ENCODE peak calls at places on chromosomes 7 and 10, in five cellular contexts. O, M, A, P and U are unnamed samples.

GRCh38 chr7:94129443-94130140 is 125.4 kb upstream of the BET1 start:
- DNase-seq in O (no peak), A (no peak), M (no peak), P (peak), U (no peak)

GRCh38 chr7:100430450-100431285 is 1.0 kb downstream of the MEPCE start:
- DNase-seq in A (no peak), O (peak), M (peak), P (peak), U (no peak)

GRCh38 chr10:34254596-34254995 is 560.5 kb downstream of the PARD3 start:
- DNase-seq in P (peak), A (no peak), M (no peak), O (no peak), U (peak)

GRCh38 chr7:97733276-97734206 is 1.7 kb downstream of the TAC1 start:
- DNase-seq in P (peak), A (no peak), M (peak), O (peak), U (no peak)

GRCh38 chr7:44650772-44651171 is 44.3 kb downstream of the OGDH start:
- DNase-seq in P (no peak), M (peak), A (peak), O (no peak), U (no peak)

GRCh38 chr10:7345717-7346116 is 65.1 kb downstream of the SFMBT2 start:
- DNase-seq in P (no peak), A (no peak), O (no peak), M (no peak), U (no peak)

GRCh38 chr7:83413831-83414230 is 235.1 kb downstream of the SEMA3E start:
- DNase-seq in O (no peak), A (peak), M (no peak), P (no peak), U (no peak)

GRCh38 chr10:72846225-72846624 is 47.3 kb upstream of the OIT3 start:
- DNase-seq in M (no peak), P (peak), O (no peak), A (no peak), U (no peak)

GRCh38 chr10:78746178-78746763 is 322.5 kb upstream of the ZMIZ1 start:
- DNase-seq in A (no peak), M (no peak), O (no peak), P (no peak), U (no peak)

GRCh38 chr10:132961-133898 is 2.0 kb upstream of the ZMYND11 start:
- DNase-seq in A (peak), O (no peak), M (no peak), P (peak), U (no peak)

GRCh38 chr10:77328272-77328816 is 309.3 kb downstream of the KCNMA1 start:
- DNase-seq in O (no peak), A (peak), M (no peak), P (peak), U (peak)

GRCh38 chr10:61896854-61897661 is 4.4 kb upstream of the ARID5B start:
- DNase-seq in M (peak), P (no peak), O (peak), A (peak), U (peak)